ENCODE peak calls at places on chromosomes 7 and 10, in five cellular contexts. One of them, this sample, is unnamed.

GRCh38 chr10:3339531-3339950 is 167.0 kb upstream of the PITRM1 start:
- DNase-seq in Panc1: no peak
- DNase-seq in HFF-Myc: peak
- DNase-seq in foreskin fibroblast: peak
- DNase-seq in CD8-positive, alpha-beta T cell: no peak
- DNase-seq in this sample: no peak

GRCh38 chr7:47578581-47579270 is 3.2 kb downstream of the TNS3 start:
- DNase-seq in Panc1: no peak
- DNase-seq in HFF-Myc: no peak
- DNase-seq in foreskin fibroblast: peak
- DNase-seq in CD8-positive, alpha-beta T cell: no peak
- DNase-seq in this sample: no peak

GRCh38 chr10:86288695-86289576 is 77.7 kb downstream of the GRID1 start:
- DNase-seq in Panc1: no peak
- DNase-seq in HFF-Myc: no peak
- DNase-seq in foreskin fibroblast: no peak
- DNase-seq in CD8-positive, alpha-beta T cell: no peak
- DNase-seq in this sample: no peak

GRCh38 chr10:22252801-22253577 is 35.2 kb upstream of the EBLN1 start:
- DNase-seq in Panc1: no peak
- DNase-seq in HFF-Myc: no peak
- DNase-seq in foreskin fibroblast: no peak
- DNase-seq in CD8-positive, alpha-beta T cell: peak
- DNase-seq in this sample: peak

GRCh38 chr7:13031481-13031880 is 344.0 kb downstream of the ARL4A start:
- DNase-seq in Panc1: no peak
- DNase-seq in HFF-Myc: no peak
- DNase-seq in foreskin fibroblast: no peak
- DNase-seq in CD8-positive, alpha-beta T cell: no peak
- DNase-seq in this sample: no peak

GRCh38 chr10:48495282-48496045 is 109.4 kb downstream of the ARHGAP22 start:
- DNase-seq in Panc1: no peak
- DNase-seq in HFF-Myc: no peak
- DNase-seq in foreskin fibroblast: no peak
- DNase-seq in CD8-positive, alpha-beta T cell: no peak
- DNase-seq in this sample: no peak

GRCh38 chr10:93616844-93617360 is 4.6 kb downstream of the PDE6C start:
- DNase-seq in Panc1: no peak
- DNase-seq in HFF-Myc: no peak
- DNase-seq in foreskin fibroblast: no peak
- DNase-seq in CD8-positive, alpha-beta T cell: no peak
- DNase-seq in this sample: no peak

GRCh38 chr7:154857728-154858681 is 144.9 kb downstream of the PAXIP1 start:
- DNase-seq in Panc1: no peak
- DNase-seq in HFF-Myc: no peak
- DNase-seq in foreskin fibroblast: no peak
- DNase-seq in CD8-positive, alpha-beta T cell: no peak
- DNase-seq in this sample: no peak

GRCh38 chr10:18216482-18216881 is 76.3 kb downstream of the CACNB2 start:
- DNase-seq in Panc1: no peak
- DNase-seq in HFF-Myc: no peak
- DNase-seq in foreskin fibroblast: peak
- DNase-seq in CD8-positive, alpha-beta T cell: no peak
- DNase-seq in this sample: peak

GRCh38 chr10:109741712-109742111 is 181.6 kb downstream of the XPNPEP1 start:
- DNase-seq in Panc1: no peak
- DNase-seq in HFF-Myc: no peak
- DNase-seq in foreskin fibroblast: no peak
- DNase-seq in CD8-positive, alpha-beta T cell: no peak
- DNase-seq in this sample: no peak

GRCh38 chr10:45379891-45380540 is 6.0 kb downstream of the ALOX5 start:
- DNase-seq in Panc1: no peak
- DNase-seq in HFF-Myc: no peak
- DNase-seq in foreskin fibroblast: no peak
- DNase-seq in CD8-positive, alpha-beta T cell: no peak
- DNase-seq in this sample: no peak

GRCh38 chr10:119630300-119630699 is 20.9 kb upstream of the BAG3 start:
- DNase-seq in Panc1: no peak
- DNase-seq in HFF-Myc: no peak
- DNase-seq in foreskin fibroblast: no peak
- DNase-seq in CD8-positive, alpha-beta T cell: no peak
- DNase-seq in this sample: no peak

GRCh38 chr10:4812952-4813351 is 13.1 kb upstream of the AKR1E2 start:
- DNase-seq in Panc1: peak
- DNase-seq in HFF-Myc: peak
- DNase-seq in foreskin fibroblast: peak
- DNase-seq in CD8-positive, alpha-beta T cell: no peak
- DNase-seq in this sample: peak

GRCh38 chr7:1737956-1738355 is 67.9 kb downstream of the ELFN1 start:
- DNase-seq in Panc1: no peak
- DNase-seq in HFF-Myc: no peak
- DNase-seq in foreskin fibroblast: no peak
- DNase-seq in CD8-positive, alpha-beta T cell: no peak
- DNase-seq in this sample: no peak

GRCh38 chr10:30594077-30594476 is 35.5 kb downstream of the LYZL2 start:
- DNase-seq in Panc1: no peak
- DNase-seq in HFF-Myc: no peak
- DNase-seq in foreskin fibroblast: no peak
- DNase-seq in CD8-positive, alpha-beta T cell: no peak
- DNase-seq in this sample: no peak

GRCh38 chr7:54546081-54546985 is 4.2 kb downstream of the VSTM2A start:
- DNase-seq in Panc1: no peak
- DNase-seq in HFF-Myc: no peak
- DNase-seq in foreskin fibroblast: no peak
- DNase-seq in CD8-positive, alpha-beta T cell: no peak
- DNase-seq in this sample: no peak

GRCh38 chr10:91590142-91590903 is 42.5 kb downstream of the PPP1R3C start:
- DNase-seq in Panc1: no peak
- DNase-seq in HFF-Myc: no peak
- DNase-seq in foreskin fibroblast: peak
- DNase-seq in CD8-positive, alpha-beta T cell: no peak
- DNase-seq in this sample: peak

GRCh38 chr7:138865843-138866242 is 67.8 kb upstream of the ATP6V0A4 start:
- DNase-seq in Panc1: no peak
- DNase-seq in HFF-Myc: no peak
- DNase-seq in foreskin fibroblast: no peak
- DNase-seq in CD8-positive, alpha-beta T cell: peak
- DNase-seq in this sample: no peak
- TF ChIP-seq CTCF in Panc1: no peak
- TF ChIP-seq CTCF in HFF-Myc: peak
- TF ChIP-seq CTCF in foreskin fibroblast: no peak
- TF ChIP-seq CTCF in CD8-positive, alpha-beta T cell: peak
- TF ChIP-seq CTCF in this sample: peak

GRCh38 chr10:71357792-71358265 is 38.8 kb downstream of the SLC29A3 start:
- DNase-seq in Panc1: no peak
- DNase-seq in HFF-Myc: no peak
- DNase-seq in foreskin fibroblast: peak
- DNase-seq in CD8-positive, alpha-beta T cell: no peak
- DNase-seq in this sample: no peak

GRCh38 chr10:71361581-71361980 is 35.1 kb upstream of the CDH23 start:
- DNase-seq in Panc1: no peak
- DNase-seq in HFF-Myc: no peak
- DNase-seq in foreskin fibroblast: no peak
- DNase-seq in CD8-positive, alpha-beta T cell: no peak
- DNase-seq in this sample: no peak

GRCh38 chr10:71359364-71360046 is 37.2 kb upstream of the CDH23 start:
- DNase-seq in Panc1: no peak
- DNase-seq in HFF-Myc: no peak
- DNase-seq in foreskin fibroblast: no peak
- DNase-seq in CD8-positive, alpha-beta T cell: no peak
- DNase-seq in this sample: no peak

GRCh38 chr10:71355886-71356285 is 36.8 kb downstream of the SLC29A3 start:
- DNase-seq in Panc1: no peak
- DNase-seq in HFF-Myc: no peak
- DNase-seq in foreskin fibroblast: no peak
- DNase-seq in CD8-positive, alpha-beta T cell: no peak
- DNase-seq in this sample: no peak

GRCh38 chr10:71358292-71358691 is 38.4 kb upstream of the CDH23 start:
- DNase-seq in Panc1: no peak
- DNase-seq in HFF-Myc: no peak
- DNase-seq in foreskin fibroblast: no peak
- DNase-seq in CD8-positive, alpha-beta T cell: no peak
- DNase-seq in this sample: no peak
- H3K4me3 ChIP-seq in Panc1: no peak
- H3K4me3 ChIP-seq in HFF-Myc: no peak
- H3K4me3 ChIP-seq in foreskin fibroblast: no peak
- H3K4me3 ChIP-seq in CD8-positive, alpha-beta T cell: no peak
- H3K4me3 ChIP-seq in this sample: no peak

GRCh38 chr10:98242823-98243222 is 25.2 kb downstream of the LOXL4 start:
- DNase-seq in Panc1: no peak
- DNase-seq in HFF-Myc: no peak
- DNase-seq in foreskin fibroblast: no peak
- DNase-seq in CD8-positive, alpha-beta T cell: no peak
- DNase-seq in this sample: peak
- TF ChIP-seq CTCF in Panc1: peak
- TF ChIP-seq CTCF in HFF-Myc: peak
- TF ChIP-seq CTCF in foreskin fibroblast: peak
- TF ChIP-seq CTCF in CD8-positive, alpha-beta T cell: no peak
- TF ChIP-seq CTCF in this sample: peak

DNA sequence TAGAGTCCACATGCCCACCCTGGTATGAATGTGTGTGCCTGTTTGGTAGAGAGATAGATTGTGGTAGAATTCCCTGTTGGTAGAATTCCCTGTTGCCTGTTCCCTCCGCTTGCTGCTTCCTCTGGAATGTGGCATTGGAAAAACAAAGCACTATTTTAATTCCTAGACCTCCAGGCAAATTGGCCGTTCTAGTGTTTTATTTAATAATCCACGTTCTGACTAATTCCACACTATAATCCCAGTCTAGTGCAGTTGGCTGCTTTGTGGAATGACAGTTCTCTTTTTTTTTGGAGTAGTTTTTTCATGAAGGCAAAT is 2.0 kb downstream of the HECW1 start:
- DNase-seq in Panc1: no peak
- DNase-seq in HFF-Myc: no peak
- DNase-seq in foreskin fibroblast: no peak
- DNase-seq in CD8-positive, alpha-beta T cell: no peak
- DNase-seq in this sample: no peak
- H3K4me3 ChIP-seq in Panc1: no peak
- H3K4me3 ChIP-seq in HFF-Myc: peak
- H3K4me3 ChIP-seq in foreskin fibroblast: peak
- H3K4me3 ChIP-seq in CD8-positive, alpha-beta T cell: no peak
- H3K4me3 ChIP-seq in this sample: no peak

GRCh38 chr7:142685877-142686508 is 63.3 kb upstream of the PRSS1 start:
- DNase-seq in Panc1: no peak
- DNase-seq in HFF-Myc: no peak
- DNase-seq in foreskin fibroblast: no peak
- DNase-seq in CD8-positive, alpha-beta T cell: peak
- DNase-seq in this sample: no peak

GRCh38 chr7:142693911-142694310 is 55.4 kb upstream of the PRSS1 start:
- DNase-seq in Panc1: no peak
- DNase-seq in HFF-Myc: no peak
- DNase-seq in foreskin fibroblast: no peak
- DNase-seq in CD8-positive, alpha-beta T cell: no peak
- DNase-seq in this sample: no peak

GRCh38 chr7:142690554-142691182 is 58.6 kb upstream of the PRSS1 start:
- DNase-seq in Panc1: no peak
- DNase-seq in HFF-Myc: no peak
- DNase-seq in foreskin fibroblast: no peak
- DNase-seq in CD8-positive, alpha-beta T cell: no peak
- DNase-seq in this sample: no peak

GRCh38 chr7:142689439-142690168 is 59.7 kb upstream of the PRSS1 start:
- DNase-seq in Panc1: no peak
- DNase-seq in HFF-Myc: no peak
- DNase-seq in foreskin fibroblast: no peak
- DNase-seq in CD8-positive, alpha-beta T cell: no peak
- DNase-seq in this sample: peak
- TF ChIP-seq CTCF in Panc1: peak
- TF ChIP-seq CTCF in HFF-Myc: peak
- TF ChIP-seq CTCF in foreskin fibroblast: no peak
- TF ChIP-seq CTCF in CD8-positive, alpha-beta T cell: no peak
- TF ChIP-seq CTCF in this sample: peak

GRCh38 chr7:35253680-35254495 is at the start of gene TBX20:
- DNase-seq in Panc1: no peak
- DNase-seq in HFF-Myc: no peak
- DNase-seq in foreskin fibroblast: peak
- DNase-seq in CD8-positive, alpha-beta T cell: no peak
- DNase-seq in this sample: peak
- H3K4me3 ChIP-seq in Panc1: peak
- H3K4me3 ChIP-seq in HFF-Myc: peak
- H3K4me3 ChIP-seq in foreskin fibroblast: peak
- H3K4me3 ChIP-seq in CD8-positive, alpha-beta T cell: no peak
- H3K4me3 ChIP-seq in this sample: peak

GRCh38 chr10:97117372-97117771 is 68.4 kb downstream of the SLIT1 start:
- DNase-seq in Panc1: peak
- DNase-seq in HFF-Myc: no peak
- DNase-seq in foreskin fibroblast: no peak
- DNase-seq in CD8-positive, alpha-beta T cell: no peak
- DNase-seq in this sample: peak
- TF ChIP-seq CTCF in Panc1: no peak
- TF ChIP-seq CTCF in HFF-Myc: peak
- TF ChIP-seq CTCF in foreskin fibroblast: peak
- TF ChIP-seq CTCF in CD8-positive, alpha-beta T cell: no peak
- TF ChIP-seq CTCF in this sample: no peak

GRCh38 chr7:73716318-73716890 is 3.1 kb downstream of the STX1A start:
- DNase-seq in Panc1: no peak
- DNase-seq in HFF-Myc: no peak
- DNase-seq in foreskin fibroblast: no peak
- DNase-seq in CD8-positive, alpha-beta T cell: no peak
- DNase-seq in this sample: no peak
- H3K4me3 ChIP-seq in Panc1: peak
- H3K4me3 ChIP-seq in HFF-Myc: no peak
- H3K4me3 ChIP-seq in foreskin fibroblast: no peak
- H3K4me3 ChIP-seq in CD8-positive, alpha-beta T cell: no peak
- H3K4me3 ChIP-seq in this sample: no peak

GRCh38 chr10:116627386-116627933 is 6.7 kb downstream of the PNLIPRP2 start:
- DNase-seq in Panc1: no peak
- DNase-seq in HFF-Myc: no peak
- DNase-seq in foreskin fibroblast: no peak
- DNase-seq in CD8-positive, alpha-beta T cell: no peak
- DNase-seq in this sample: no peak
- TF ChIP-seq CTCF in Panc1: peak
- TF ChIP-seq CTCF in HFF-Myc: peak
- TF ChIP-seq CTCF in foreskin fibroblast: peak
- TF ChIP-seq CTCF in CD8-positive, alpha-beta T cell: no peak
- TF ChIP-seq CTCF in this sample: peak

This sample was measured in cardiac fibroblast.